ENCODE peak calls at places on chromosomes 6 and 20, in seven cellular contexts. C is IMR-90, G is fibroblast of lung, T is Calu3, D is foreskin fibroblast, O is GM12865, M is sigmoid colon. N is an unnamed sample.

GRCh38 chr6:131954099-131954774 is 3.1 kb upstream of the CCN2 start:
- DNase-seq in T (no peak), G (peak; percentile 79), M (no peak), C (peak; percentile 54), D (no peak), O (no peak), N (no peak)

GRCh38 chr6:71287926-71288227 is 734 bp upstream of the OGFRL1 start:
- DNase-seq in D (no peak), C (no peak), T (no peak), O (no peak), M (no peak), G (no peak), N (no peak)

GRCh38 chr6:4253604-4254211 is 118.3 kb upstream of the ECI2 start:
- DNase-seq in M (no peak), T (peak; percentile 19), G (peak; percentile 65), C (peak; percentile 83), O (no peak), D (peak; percentile 31), N (no peak)

GRCh38 chr6:44016131-44016870 is 111.0 kb downstream of the MRPL14 start:
- DNase-seq in G (peak; percentile 86), D (no peak), C (peak; percentile 75), O (no peak), T (no peak), M (peak; percentile 36), N (peak; percentile 19)

GRCh38 chr6:160348209-160348551 is at the start of gene SLC22A3:
- DNase-seq in O (no peak), G (no peak), C (no peak), T (no peak), M (peak; percentile 77), D (no peak), N (no peak)

GRCh38 chr20:41081276-41081814 is 52.7 kb downstream of the TOP1 start:
- DNase-seq in T (no peak), M (no peak), C (peak; percentile 82), D (no peak), G (peak; percentile 67), O (peak; percentile 24), N (no peak)

GRCh38 chr6:85015396-85015990 is 251.1 kb upstream of the TBX18 start:
- DNase-seq in M (no peak), D (peak; percentile 33), C (peak; percentile 42), G (peak; percentile 28), T (peak; percentile 69), O (peak; percentile 45), N (no peak)

GRCh38 chr6:130760006-130760405 is 67.2 kb upstream of the SMLR1 start:
- DNase-seq in D (peak; percentile 53), T (peak; percentile 24), C (peak; percentile 61), G (peak; percentile 34), M (no peak), O (peak; percentile 11), N (no peak)

GRCh38 chr6:32668226-32668747 is 1.8 kb upstream of the HLA-DQB1 start:
- DNase-seq in G (no peak), D (no peak), O (peak; percentile 94), M (no peak), T (peak; percentile 89), C (peak; percentile 19), N (no peak)

GRCh38 chr6:73738367-73739028 is 42.5 kb downstream of the CD109 start:
- DNase-seq in D (no peak), M (no peak), T (no peak), G (peak; percentile 30), O (no peak), C (no peak), N (no peak)

GRCh38 chr6:130912451-130912850 is 85.2 kb downstream of the SMLR1 start:
- DNase-seq in T (no peak), G (no peak), C (no peak), M (no peak), O (no peak), D (no peak), N (no peak)

GRCh38 chr20:46212252-46212651 is 94.1 kb downstream of the CD40 start:
- DNase-seq in T (no peak), C (no peak), O (no peak), G (no peak), M (no peak), D (no peak), N (no peak)

GRCh38 chr20:46544576-46544975 is 5.9 kb downstream of the OCSTAMP start:
- DNase-seq in M (no peak), D (no peak), G (no peak), O (no peak), C (peak; percentile 8), T (no peak), N (no peak)

GRCh38 chr6:105545947-105546710 is 143.2 kb upstream of the PREP start:
- DNase-seq in O (peak; percentile 34), T (no peak), C (peak; percentile 63), M (no peak), G (peak; percentile 81), D (peak; percentile 79), N (no peak)

GRCh38 chr6:33976425-33977360 is 169.2 kb downstream of the GRM4 start:
- DNase-seq in C (no peak), O (no peak), T (no peak), M (no peak), G (no peak), D (no peak), N (no peak)

GRCh38 chr20:17381701-17382100 is 149.5 kb downstream of the BFSP1 start:
- DNase-seq in D (no peak), T (no peak), M (no peak), G (no peak), O (no peak), C (no peak), N (no peak)

GRCh38 chr6:130927305-130927704 is 100.1 kb downstream of the SMLR1 start:
- DNase-seq in O (no peak), C (no peak), G (peak; percentile 40), M (no peak), T (peak; percentile 43), D (no peak), N (no peak)

GRCh38 chr6:12009180-12009748 is 2.8 kb upstream of the HIVEP1 start:
- DNase-seq in C (no peak), G (no peak), D (peak; percentile 45), O (no peak), M (no peak), T (no peak), N (no peak)

GRCh38 chr6:167350731-167351655 is 26.1 kb downstream of the TTLL2 start:
- DNase-seq in M (peak; percentile 82), D (peak; percentile 10), O (peak; percentile 75), G (peak; percentile 41), T (peak; percentile 87), C (no peak), N (no peak)
- TF ChIP-seq CTCF in M (peak; percentile 90), D (no peak), O (peak; percentile 62), G (peak; percentile 20), T (peak; percentile 90), C (no peak), N (peak; percentile 60)

GRCh38 chr20:48880331-48880730 is 41.2 kb upstream of the ARFGEF2 start:
- DNase-seq in C (no peak), T (no peak), M (no peak), G (no peak), O (no peak), D (no peak), N (peak; percentile 29)

GRCh38 chr20:48877299-48877698 is 44.2 kb upstream of the ARFGEF2 start:
- DNase-seq in D (no peak), O (no peak), G (no peak), M (no peak), C (no peak), T (peak; percentile 43), N (no peak)

GRCh38 chr20:48880936-48881657 is 40.4 kb upstream of the ARFGEF2 start:
- DNase-seq in D (no peak), O (no peak), M (no peak), T (no peak), C (no peak), G (no peak), N (peak; percentile 7)

GRCh38 chr20:48879609-48880008 is 41.9 kb upstream of the ARFGEF2 start:
- DNase-seq in M (no peak), D (peak; percentile 53), O (no peak), C (no peak), T (peak; percentile 76), G (peak; percentile 8), N (peak; percentile 60)

GRCh38 chr20:48878849-48879248 is 42.7 kb upstream of the ARFGEF2 start:
- DNase-seq in C (no peak), G (no peak), D (no peak), M (no peak), O (no peak), T (no peak), N (peak; percentile 27)
- TF ChIP-seq CTCF in C (no peak), G (no peak), D (no peak), M (no peak), O (no peak), T (no peak), N (no peak)

DNA sequence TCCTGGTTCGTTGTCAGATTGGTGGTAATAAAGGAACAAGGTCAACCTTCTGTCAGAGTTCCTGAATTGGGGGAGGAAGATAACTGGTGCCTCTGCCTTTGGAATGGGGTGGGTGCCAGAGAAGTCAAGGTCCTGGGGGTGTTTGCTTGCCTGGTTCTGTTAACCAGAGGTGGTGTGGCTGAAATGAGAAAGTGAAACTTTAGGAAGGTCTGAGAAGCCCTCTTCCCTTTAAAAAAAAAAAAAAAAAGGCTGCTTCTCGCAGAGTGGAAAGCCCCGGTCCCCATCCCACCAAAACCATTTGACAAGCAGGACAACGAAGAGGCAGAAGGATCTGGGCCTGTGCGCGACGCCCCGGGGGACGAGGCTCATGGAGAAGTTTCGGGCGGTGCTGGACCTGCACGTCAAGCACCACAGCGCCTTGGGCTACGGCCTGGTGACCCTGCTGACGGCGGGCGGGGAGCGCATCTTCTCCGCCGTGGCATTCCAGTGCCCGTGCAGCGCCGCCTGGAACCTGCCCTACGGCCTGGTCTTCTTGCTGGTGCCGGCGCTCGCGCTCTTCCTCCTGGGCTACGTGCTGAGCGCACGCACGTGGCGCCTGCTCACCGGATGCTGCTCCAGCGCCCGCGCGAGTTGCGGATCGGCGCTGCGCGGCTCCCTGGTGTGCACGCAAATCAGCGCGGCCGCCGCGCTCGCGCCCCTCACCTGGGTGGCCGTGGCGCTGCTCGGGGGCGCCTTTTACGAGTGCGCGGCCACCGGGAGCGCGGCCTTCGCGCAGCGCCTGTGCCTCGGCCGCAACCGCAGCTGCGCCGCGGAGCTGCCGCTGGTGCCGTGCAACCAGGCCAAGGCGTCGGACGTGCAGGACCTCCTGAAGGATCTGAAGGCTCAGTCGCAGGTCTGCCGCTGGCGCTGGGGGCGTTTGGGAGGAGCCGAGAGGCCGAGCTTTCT is 660 bp downstream of the CALHM6 start:
- DNase-seq in D (peak; percentile 67), M (peak; percentile 65), O (peak; percentile 79), G (peak; percentile 72), C (peak; percentile 47), T (peak; percentile 51), N (no peak)
- TF ChIP-seq CTCF in D (no peak), M (no peak), O (no peak), G (no peak), C (no peak), T (no peak), N (no peak)

GRCh38 chr6:149223120-149223775 is 94.3 kb upstream of the TAB2 start:
- DNase-seq in D (no peak), O (no peak), T (no peak), M (no peak), C (no peak), G (no peak), N (no peak)
- TF ChIP-seq CTCF in D (no peak), O (no peak), T (no peak), M (no peak), C (no peak), G (no peak), N (no peak)

GRCh38 chr6:13488015-13488895 is 855 bp upstream of the GFOD1 start:
- DNase-seq in C (peak; percentile 40), D (no peak), O (peak; percentile 45), T (peak; percentile 17), M (peak; percentile 84), G (peak; percentile 64), N (no peak)
- TF ChIP-seq CTCF in C (no peak), D (no peak), O (no peak), T (no peak), M (peak; percentile 17), G (no peak), N (no peak)

GRCh38 chr20:13644010-13644409 is 5.3 kb upstream of the TASP1 start:
- DNase-seq in T (peak; percentile 37), D (no peak), O (no peak), G (peak; percentile 90), C (no peak), M (no peak), N (no peak)
- TF ChIP-seq CTCF in T (no peak), D (no peak), O (no peak), G (peak; percentile 27), C (peak; percentile 6), M (no peak), N (peak; percentile 26)